ENCODE peak calls at places on chromosomes 12 and 14, in ten cellular contexts. K is glomerular endothelial cell, O is activated T-helper 1 cell treated with Interleukin-2 at 50 U/mL for 16 hours, Q is T follicular helper cell, G is cardiac fibroblast, E is NCI-H524, N is astrocyte of the spinal cord, R is progenitor cell of endocrine pancreas, V is GM23248, S is endothelial cell of umbilical vein. P is an unnamed sample.

GRCh38 chr12:93793983-93794382 is 116.8 kb downstream of the CRADD start:
- DNase-seq in R (no peak), G (peak), S (no peak), N (peak), V (peak), O (no peak), E (no peak), Q (no peak), K (no peak), P (peak)

GRCh38 chr12:21618566-21618965 is 13.9 kb upstream of the GYS2 start:
- DNase-seq in O (no peak), S (no peak), N (no peak), K (no peak), V (no peak), R (no peak), E (no peak), Q (no peak), G (no peak), P (no peak)

GRCh38 chr12:6899837-6900519 is 4.6 kb upstream of the LRRC23 start:
- DNase-seq in E (no peak), Q (no peak), O (no peak), V (peak), S (peak), N (peak), K (peak), G (peak), R (no peak), P (no peak)

GRCh38 chr14:72613196-72613974 is 280.5 kb downstream of the DPF3 start:
- DNase-seq in G (peak), E (peak), N (no peak), R (peak), K (no peak), Q (no peak), V (peak), O (no peak), S (peak), P (no peak)

GRCh38 chr14:71388862-71389261 is 481.6 kb downstream of the PCNX1 start:
- DNase-seq in Q (no peak), N (no peak), R (no peak), S (no peak), V (no peak), K (no peak), O (no peak), E (no peak), G (no peak), P (no peak)

GRCh38 chr14:99189201-99189801 is 82.7 kb downstream of the BCL11B start:
- DNase-seq in V (peak), G (no peak), Q (no peak), E (no peak), S (no peak), O (peak), N (no peak), R (no peak), K (no peak), P (no peak)

GRCh38 chr14:100654814-100655795 is 67.9 kb upstream of the BEGAIN start:
- DNase-seq in K (no peak), O (peak), Q (peak), G (no peak), V (peak), R (peak), S (no peak), E (peak), N (no peak), P (no peak)

GRCh38 chr14:96178674-96179321 is 25.8 kb upstream of the BDKRB2 start:
- DNase-seq in V (peak), Q (no peak), R (no peak), E (peak), S (no peak), O (no peak), N (no peak), K (no peak), G (no peak), P (no peak)

GRCh38 chr12:29698756-29699155 is 85.0 kb downstream of the TMTC1 start:
- DNase-seq in N (no peak), G (no peak), Q (no peak), S (no peak), V (no peak), R (no peak), K (no peak), E (no peak), O (no peak), P (no peak)

GRCh38 chr12:104575442-104575841 is 118.7 kb downstream of the CHST11 start:
- DNase-seq in N (no peak), O (no peak), R (no peak), E (peak), K (no peak), Q (no peak), G (no peak), S (no peak), V (no peak), P (no peak)

P was measured in brain microvascular endothelial cell.